ENCODE peak calls at places on chromosomes 2 and 18, in ten cellular contexts. E is pancreas; L is bronchial epithelial cell; N is body of pancreas; R is GM23338; H is adrenal gland; U is right cardiac atrium; X is heart right ventricle; J is CD8-positive, alpha-beta T cell; S is GM12865. Y is an unnamed sample.

GRCh38 chr2:130864830-130865229 is 28.1 kb downstream of the ARHGEF4 start:
- DNase-seq in E (peak; percentile 90), L (peak; percentile 98), N (peak; percentile 79), R (no peak), H (no peak), U (peak; percentile 48), X (peak; percentile 27), J (no peak), S (no peak), Y (no peak)

GRCh38 chr2:67135201-67135600 is 261.9 kb upstream of the ETAA1 start:
- DNase-seq in E (no peak), L (no peak), N (no peak), R (no peak), H (no peak), U (no peak), X (no peak), J (no peak), S (no peak), Y (no peak)

GRCh38 chr2:240387669-240388358 is 47.6 kb upstream of the GPC1 start:
- DNase-seq in E (no peak), L (peak; percentile 77), N (peak; percentile 26), R (no peak), H (peak; percentile 96), U (peak; percentile 81), X (peak; percentile 77), J (no peak), S (no peak), Y (peak; percentile 66)

GRCh38 chr2:119821266-119821665 is 61.5 kb downstream of the PTPN4 start:
- DNase-seq in E (no peak), L (peak; percentile 25), N (no peak), R (no peak), H (no peak), U (no peak), X (no peak), J (no peak), S (no peak), Y (no peak)

GRCh38 chr2:152493417-152493816 is 158.4 kb downstream of the FMNL2 start:
- DNase-seq in E (no peak), L (no peak), N (no peak), R (peak; percentile 71), H (no peak), U (no peak), X (no peak), J (no peak), S (peak; percentile 15), Y (no peak)

GRCh38 chr2:217902281-217903141 is 100.3 kb downstream of the TNS1 start:
- DNase-seq in E (peak; percentile 73), L (peak; percentile 90), N (peak; percentile 81), R (no peak), H (peak; percentile 96), U (peak; percentile 86), X (peak; percentile 90), J (no peak), S (no peak), Y (peak; percentile 94)

GRCh38 chr2:240739797-240740196 is 48.1 kb downstream of the AQP12A start:
- DNase-seq in E (no peak), L (peak; percentile 22), N (no peak), R (no peak), H (no peak), U (no peak), X (no peak), J (peak; percentile 31), S (no peak), Y (no peak)

GRCh38 chr2:36912692-36913091 is 53.6 kb downstream of the STRN start:
- DNase-seq in E (no peak), L (peak; percentile 64), N (no peak), R (no peak), H (no peak), U (no peak), X (no peak), J (no peak), S (no peak), Y (no peak)

GRCh38 chr2:200129756-200130462 is 174.5 kb downstream of the MAIP1 start:
- DNase-seq in E (no peak), L (peak; percentile 91), N (no peak), R (no peak), H (no peak), U (no peak), X (no peak), J (no peak), S (no peak), Y (no peak)

GRCh38 chr2:213187386-213187785 is 36.0 kb upstream of the IKZF2 start:
- DNase-seq in E (no peak), L (no peak), N (no peak), R (no peak), H (no peak), U (no peak), X (no peak), J (no peak), S (no peak), Y (no peak)

GRCh38 chr2:188444106-188444835 is 152.6 kb downstream of the GULP1 start:
- DNase-seq in E (no peak), L (peak; percentile 1), N (no peak), R (no peak), H (no peak), U (no peak), X (no peak), J (no peak), S (no peak), Y (no peak)

GRCh38 chr18:3321133-3321812 is 59.3 kb downstream of the MYL12B start:
- DNase-seq in E (peak; percentile 26), L (peak; percentile 99), N (no peak), R (no peak), H (peak; percentile 79), U (no peak), X (no peak), J (no peak), S (no peak), Y (no peak)

GRCh38 chr2:11344342-11344955 is at the start of gene ROCK2:
- DNase-seq in E (peak; percentile 89), L (peak; percentile 43), N (peak; percentile 86), R (peak; percentile 91), H (peak; percentile 89), U (peak; percentile 88), X (peak; percentile 90), J (peak; percentile 50), S (peak; percentile 85), Y (peak; percentile 85)

GRCh38 chr2:197201874-197202273 is 108.7 kb downstream of the ANKRD44 start:
- DNase-seq in E (no peak), L (peak; percentile 64), N (no peak), R (no peak), H (no peak), U (no peak), X (no peak), J (no peak), S (peak; percentile 38), Y (no peak)

GRCh38 chr2:230669386-230669935 is 43.2 kb upstream of the CAB39 start:
- DNase-seq in E (no peak), L (no peak), N (no peak), R (no peak), H (no peak), U (no peak), X (no peak), J (no peak), S (no peak), Y (no peak)

DNA sequence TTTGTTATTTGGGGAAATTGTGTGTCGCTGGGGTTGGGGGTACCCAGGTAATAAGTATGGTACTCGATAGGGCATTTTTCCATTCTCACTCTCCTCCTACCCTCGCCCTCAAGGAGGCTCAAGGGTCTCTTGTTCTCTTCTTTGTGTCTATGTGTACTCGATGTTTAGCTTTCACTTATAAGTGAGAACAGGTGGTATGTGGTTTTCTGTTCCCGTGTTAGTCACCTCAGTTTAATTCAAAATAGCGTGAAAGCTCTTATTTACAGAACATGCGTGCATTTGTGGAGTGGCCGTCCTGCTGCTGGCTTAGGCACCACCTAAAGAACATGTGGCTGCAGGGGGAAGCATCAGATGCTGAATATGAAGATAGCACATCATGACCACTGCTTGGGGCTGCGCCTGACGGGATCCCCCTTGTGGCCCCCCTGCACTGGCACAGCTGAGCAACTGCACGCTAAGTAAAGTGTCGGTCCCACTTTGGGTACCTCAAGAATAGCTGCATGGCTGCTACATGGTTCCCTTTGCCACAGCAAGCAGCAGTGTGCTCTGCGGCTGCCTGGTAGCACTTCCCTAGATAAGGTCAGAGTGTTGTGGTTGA is 569.0 kb downstream of the DCDC2C start:
- DNase-seq in E (no peak), L (no peak), N (no peak), R (no peak), H (no peak), U (no peak), X (no peak), J (no peak), S (no peak), Y (no peak)
- H3K4me3 ChIP-seq in E (no peak overlapping the region), L (no peak overlapping the region), N (no peak overlapping the region), R (no peak overlapping the region), H (no peak overlapping the region), U (no peak overlapping the region), X (no peak overlapping the region), J (no peak overlapping the region), S (no peak overlapping the region), Y (no peak overlapping the region)

GRCh38 chr2:160253440-160254296 is 53.6 kb upstream of the ITGB6 start:
- DNase-seq in E (no peak), L (peak; percentile 59), N (no peak), R (no peak), H (no peak), U (no peak), X (no peak), J (no peak), S (no peak), Y (no peak)
- H3K4me3 ChIP-seq in E (no peak overlapping the region), L (no peak overlapping the region), N (no peak overlapping the region), R (no peak overlapping the region), H (no peak overlapping the region), U (no peak overlapping the region), X (no peak overlapping the region), J (no peak overlapping the region), S (no peak overlapping the region), Y (peak overlapping the region; percentile 38)

DNA sequence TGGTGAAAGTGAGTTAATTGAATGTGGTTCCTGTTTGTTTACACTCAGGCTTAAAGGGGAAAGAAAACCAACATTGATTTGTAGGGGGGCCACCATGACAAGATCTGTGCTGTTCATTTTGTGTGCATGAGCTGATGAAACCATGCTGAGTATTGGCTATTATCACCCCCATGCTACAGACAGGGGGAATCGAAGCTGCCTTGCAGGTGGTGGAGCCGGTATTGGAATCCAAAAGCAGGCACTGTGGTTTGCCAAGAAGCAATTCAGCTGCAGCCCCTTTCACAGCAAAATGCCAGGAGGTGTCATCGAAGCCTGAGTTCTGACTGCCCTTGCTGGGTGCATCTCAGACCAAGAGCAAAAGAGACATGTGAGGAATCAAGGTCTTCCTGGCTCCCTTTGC is 221.9 kb downstream of the UXS1 start:
- DNase-seq in E (no peak), L (no peak), N (no peak), R (no peak), H (no peak), U (no peak), X (no peak), J (no peak), S (no peak), Y (no peak)
- H3K4me3 ChIP-seq in E (no peak overlapping the region), L (no peak overlapping the region), N (no peak overlapping the region), R (no peak overlapping the region), H (no peak overlapping the region), U (no peak overlapping the region), X (no peak overlapping the region), J (no peak overlapping the region), S (no peak overlapping the region), Y (no peak overlapping the region)

DNA sequence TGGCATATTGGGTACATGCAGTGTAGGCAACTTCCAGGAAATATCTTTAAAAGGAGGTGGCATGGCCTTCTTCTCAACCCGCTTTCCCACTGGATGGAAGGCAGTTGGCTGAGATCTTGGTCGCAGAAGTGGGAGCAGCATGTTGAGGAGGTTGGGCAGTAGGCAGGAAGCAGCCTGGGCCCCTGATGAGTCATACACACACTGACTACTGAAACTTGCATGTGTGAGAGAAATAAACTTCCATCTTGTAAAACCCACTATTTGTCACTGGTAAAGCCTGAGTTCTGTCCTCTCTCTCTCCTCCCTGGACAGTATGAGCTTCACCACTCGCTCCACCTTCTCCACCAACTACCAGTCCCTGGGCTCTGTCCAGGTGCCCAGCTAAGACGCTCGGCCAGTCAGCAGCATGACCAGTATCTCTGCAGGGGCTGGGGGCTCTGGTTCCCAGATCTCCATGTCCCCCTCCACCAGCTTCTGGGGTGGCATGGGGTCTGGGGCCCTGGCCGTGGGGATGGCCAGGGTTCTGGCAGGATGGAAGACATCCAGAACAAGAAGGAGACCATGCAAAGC is 233.8 kb upstream of the SPRED2 start:
- DNase-seq in E (no peak), L (peak; percentile 35), N (no peak), R (no peak), H (no peak), U (no peak), X (no peak), J (no peak), S (peak; percentile 89), Y (no peak)
- H3K4me3 ChIP-seq in E (no peak overlapping the region), L (no peak overlapping the region), N (no peak overlapping the region), R (no peak overlapping the region), H (no peak overlapping the region), U (no peak overlapping the region), X (no peak overlapping the region), J (no peak overlapping the region), S (no peak overlapping the region), Y (no peak overlapping the region)